ENCODE peak calls at places on chromosome 17, in nine cellular contexts. L is NCI-H1417; C is H9; I is activated CD4-positive, alpha-beta T cell treated with anti-CD3 and anti-CD28 coated beads, Interleukin-2, amount 50 U/mL, for 4 hours; H is heart left ventricle; S is activated T-cell treated with anti-CD3 and anti-CD28 coated beads for 24 hours; T is nephron progenitor cell; B is naive thymus-derived CD8-positive, alpha-beta T cell; Q is fibroblast of mammary gland. D is an unnamed sample.

GRCh38 chr17:1001640-1002411 is 4.9 kb downstream of the TIMM22 start:
- DNase-seq in L (no peak), C (no peak), I (no peak), H (no peak), S (no peak), T (no peak), B (no peak), Q (peak), D (peak)

GRCh38 chr17:79038545-79039135 is 14.7 kb downstream of the C1QTNF1 start:
- DNase-seq in L (no peak), C (no peak), I (no peak), H (no peak), S (no peak), T (no peak), B (no peak), Q (peak), D (peak)

GRCh38 chr17:32928527-32929287 is 754 bp downstream of the TMEM98 start:
- DNase-seq in L (peak), C (no peak), I (no peak), H (no peak), S (no peak), T (no peak), B (no peak), Q (no peak), D (peak)

GRCh38 chr17:78774956-78775571 is 7.0 kb downstream of the CYTH1 start:
- DNase-seq in L (no peak), C (no peak), I (peak), H (no peak), S (peak), T (no peak), B (peak), Q (no peak), D (no peak)

GRCh38 chr17:75262112-75262606 is 480 bp downstream of the MRPS7 start:
- DNase-seq in L (no peak), C (no peak), I (no peak), H (no peak), S (no peak), T (no peak), B (no peak), Q (no peak), D (peak)

GRCh38 chr17:43665387-43666101 is 3.8 kb upstream of the MEOX1 start:
- DNase-seq in L (no peak), C (no peak), I (no peak), H (peak), S (no peak), T (peak), B (no peak), Q (no peak), D (no peak)

GRCh38 chr17:17051791-17052461 is 9.7 kb downstream of the MPRIP start:
- DNase-seq in L (peak), C (peak), I (no peak), H (peak), S (no peak), T (no peak), B (no peak), Q (peak), D (no peak)

GRCh38 chr17:43020789-43021738 is 1.1 kb downstream of the VAT1 start:
- DNase-seq in L (peak), C (peak), I (peak), H (peak), S (no peak), T (peak), B (peak), Q (peak), D (peak)

GRCh38 chr17:76054112-76054476 is 18.2 kb downstream of the SRP68 start:
- DNase-seq in L (no peak), C (no peak), I (no peak), H (no peak), S (no peak), T (no peak), B (no peak), Q (peak), D (peak)